ENCODE peak calls at places on chromosome 1, in four cellular contexts. T is GM12878, P is HepG2, V is K562. H is an unnamed sample.

GRCh38 chr1:30382496-30382895 is 340.9 kb downstream of the MATN1 start:
- DNase-seq in T (no peak), P (no peak), V (no peak), H (no peak)

GRCh38 chr1:100115524-100115923 is 17.2 kb downstream of the SASS6 start:
- DNase-seq in T (no peak), P (no peak), V (no peak), H (no peak)

GRCh38 chr1:8015036-8015808 is 10.9 kb downstream of the ERRFI1 start:
- DNase-seq in P (peak), T (peak), V (peak), H (peak)

GRCh38 chr1:180773210-180773865 is 139.4 kb upstream of the KIAA1614 start:
- DNase-seq in V (no peak), T (no peak), P (no peak), H (no peak)

GRCh38 chr1:61253912-61254628 is 171.7 kb downstream of the NFIA start:
- DNase-seq in V (no peak), P (no peak), T (no peak), H (no peak)

GRCh38 chr1:201882665-201883132 is 6.0 kb upstream of the SHISA4 start:
- DNase-seq in P (no peak), V (peak), T (peak), H (no peak)

GRCh38 chr1:31897534-31898100 is 40.6 kb downstream of the PTP4A2 start:
- DNase-seq in T (no peak), V (no peak), P (no peak), H (no peak)

GRCh38 chr1:91555821-91556531 is 55.3 kb downstream of the CDC7 start:
- DNase-seq in T (no peak), P (no peak), V (peak), H (no peak)

DNA sequence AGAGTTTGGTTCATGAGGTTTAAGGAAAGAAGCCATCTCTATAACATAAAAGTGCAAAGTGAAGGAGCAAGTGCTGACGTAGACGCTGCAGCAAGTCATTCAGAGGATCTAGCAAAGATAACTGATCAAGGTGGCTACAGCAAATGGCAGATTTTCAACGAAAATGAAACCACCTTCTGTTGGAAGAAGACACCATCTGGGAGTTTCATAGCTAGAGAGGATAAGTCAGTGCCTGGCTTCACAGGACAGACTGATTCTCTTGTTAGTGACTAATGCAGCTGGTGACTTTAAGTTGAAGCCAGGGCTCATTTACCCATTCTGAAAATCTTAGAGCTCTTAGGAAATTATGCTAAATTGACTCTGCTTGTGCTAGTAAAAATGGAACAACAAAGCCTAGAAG is 10.4 kb downstream of the MAEL start:
- DNase-seq in T (no peak), P (no peak), V (no peak), H (no peak)
- TF ChIP-seq BHLHE40 in T (no peak), P (no peak), V (no peak), H (no peak)

GRCh38 chr1:219066631-219067349 is 106.9 kb upstream of the LYPLAL1 start:
- DNase-seq in P (no peak), T (no peak), V (no peak), H (no peak)
- TF ChIP-seq FOXK2 in P (no peak), T (no peak), V (no peak), H (no peak)

GRCh38 chr1:109274533-109275476 is 8.1 kb downstream of the PSRC1 start:
- DNase-seq in V (peak), T (no peak), P (peak), H (no peak)
- TF ChIP-seq TARDBP in V (no peak), T (no peak), P (peak), H (no peak)

DNA sequence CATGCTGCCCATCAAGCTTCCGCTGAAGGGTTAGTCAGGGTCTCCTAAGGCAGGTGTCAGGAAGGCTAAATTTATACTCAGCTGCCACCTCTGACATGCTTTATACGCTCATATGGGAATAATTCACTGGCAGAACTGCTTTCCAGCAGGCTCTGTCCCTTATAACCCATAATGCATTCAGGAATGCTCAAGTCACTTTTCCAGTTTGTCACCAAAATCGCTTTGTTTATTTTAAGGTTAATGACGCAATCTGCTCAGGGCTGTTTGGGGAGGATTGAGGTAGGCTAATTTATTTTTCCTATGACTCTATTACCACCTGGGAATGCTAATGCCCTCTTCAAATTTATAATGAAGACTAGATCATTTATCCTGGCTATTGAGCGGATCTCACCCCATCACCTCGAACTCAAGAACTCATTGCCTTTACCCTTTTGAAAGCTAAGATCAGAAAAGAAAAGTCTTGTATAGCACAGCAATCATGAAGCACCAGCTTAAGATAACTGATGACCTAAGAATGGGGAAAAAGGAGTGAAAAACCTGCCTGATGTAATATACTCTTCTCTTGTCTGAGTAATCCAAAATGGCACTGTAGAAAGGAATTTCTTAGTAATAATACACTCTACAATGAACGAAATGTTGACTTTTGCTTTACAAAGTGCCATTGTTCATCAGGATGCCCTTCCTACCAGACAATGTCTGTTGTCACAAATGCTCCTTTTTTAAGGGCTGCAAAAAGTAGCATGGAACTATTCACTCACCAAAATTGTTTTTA is 97.9 kb upstream of the EXO1 start:
- DNase-seq in P (no peak), V (no peak), T (no peak), H (no peak)
- TF ChIP-seq BHLHE40 in P (no peak), V (no peak), T (no peak), H (no peak)

DNA sequence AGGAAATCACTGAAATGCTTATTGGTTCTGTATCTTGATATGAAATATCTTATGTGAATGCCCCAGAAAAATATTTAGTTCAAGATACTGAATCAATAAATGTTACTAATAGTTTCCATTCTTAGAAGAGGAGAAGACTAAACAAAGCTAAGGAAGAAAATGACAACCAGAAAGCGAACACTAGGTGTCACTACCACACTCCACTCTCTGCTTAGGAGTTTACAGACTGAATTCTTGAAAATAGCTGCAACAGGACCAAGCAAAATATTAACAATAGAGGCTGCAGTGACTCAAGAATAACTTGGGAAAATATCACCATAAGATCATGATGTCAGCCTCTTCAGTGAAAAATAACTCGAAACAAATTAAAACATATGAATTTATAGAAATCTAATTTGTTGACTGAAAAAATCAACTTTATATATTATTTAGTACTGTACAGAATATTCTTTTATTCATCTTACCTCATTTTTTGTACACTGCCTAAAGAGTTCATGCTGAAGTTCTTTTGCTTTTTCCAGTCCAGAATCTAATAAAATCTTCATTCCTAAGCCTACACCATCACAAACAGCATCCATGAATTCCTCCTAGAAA is 61.6 kb downstream of the KIF14 start:
- DNase-seq in P (peak), T (no peak), V (peak), H (peak)
- TF ChIP-seq FOXK2 in P (no peak), T (no peak), V (peak), H (no peak)

GRCh38 chr1:25999419-25999818 is 1.6 kb upstream of the PAFAH2 start:
- DNase-seq in T (no peak), V (no peak), P (no peak), H (no peak)

GRCh38 chr1:26005392-26006105 is 7.7 kb upstream of the PAFAH2 start:
- DNase-seq in P (no peak), V (no peak), T (no peak), H (no peak)

GRCh38 chr1:26003262-26003661 is 5.4 kb upstream of the PAFAH2 start:
- DNase-seq in V (no peak), T (no peak), P (no peak), H (no peak)

GRCh38 chr1:26006710-26007109 is 8.8 kb upstream of the PAFAH2 start:
- DNase-seq in T (no peak), P (no peak), V (no peak), H (no peak)

DNA sequence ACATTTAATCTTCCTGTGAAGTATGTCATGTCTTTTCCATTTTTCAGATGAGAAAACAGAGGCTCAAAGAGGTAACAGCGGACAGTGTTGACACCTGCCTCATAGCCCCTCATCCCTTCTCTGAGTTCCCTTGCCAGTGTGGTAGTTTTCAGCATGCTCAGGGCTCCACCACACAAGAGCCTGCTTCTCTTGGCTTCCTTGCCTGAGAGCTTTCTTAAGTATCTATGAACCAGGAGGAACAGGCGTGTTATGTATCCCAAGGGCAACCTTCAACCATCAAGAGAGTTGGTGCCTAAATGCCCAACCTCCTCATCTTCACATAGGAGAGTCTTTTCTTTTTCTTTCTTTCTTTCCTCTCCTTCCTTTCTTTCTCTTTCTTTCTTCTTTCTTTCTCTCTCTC is 5.9 kb upstream of the PAFAH2 start:
- DNase-seq in P (no peak), T (no peak), V (no peak), H (no peak)
- TF ChIP-seq TARDBP in P (no peak), T (no peak), V (no peak), H (no peak)

GRCh38 chr1:218787826-218788225 is 385.9 kb upstream of the LYPLAL1 start:
- DNase-seq in V (no peak), T (no peak), P (no peak), H (no peak)
- TF ChIP-seq BHLHE40 in V (no peak), T (no peak), P (no peak), H (no peak)

DNA sequence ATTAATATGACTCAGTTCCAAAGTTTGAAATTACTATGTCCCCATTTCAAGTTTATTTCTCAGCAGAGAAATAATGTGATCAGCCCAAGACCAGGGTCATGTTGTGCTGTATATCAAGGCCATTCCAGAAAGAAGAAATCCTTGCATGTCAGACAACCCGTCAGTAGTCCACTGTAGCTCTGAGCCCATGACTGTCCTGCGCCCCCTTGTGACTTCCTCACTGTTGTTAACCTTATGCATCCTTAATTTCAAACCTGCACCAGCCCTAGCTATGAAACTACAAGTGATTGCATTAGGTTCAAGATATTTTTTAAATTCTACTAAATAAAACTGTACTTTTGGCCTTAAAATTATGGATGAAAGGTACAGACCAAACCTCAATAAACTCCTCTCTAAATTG is 133.0 kb downstream of the LRRC7 start:
- DNase-seq in T (no peak), V (no peak), P (peak), H (peak)
- TF ChIP-seq FOXK2 in T (no peak), V (no peak), P (no peak), H (no peak)